ENCODE peak calls at places on chromosomes 5 and 9, in five cellular contexts. Z, S, R, N and V are unnamed samples.

GRCh38 chr5:170226138-170226435 is 6.7 kb upstream of the C5orf58 start:
- DNase-seq in N (no peak), Z (no peak), S (no peak), R (no peak), V (no peak)

GRCh38 chr9:119487118-119487827 is 118.0 kb upstream of the BRINP1 start:
- DNase-seq in R (no peak), S (no peak), Z (no peak), N (no peak), V (no peak)

GRCh38 chr5:153050496-153051179 is 439.8 kb upstream of the GRIA1 start:
- DNase-seq in N (no peak), S (no peak), R (no peak), Z (no peak), V (no peak)

GRCh38 chr5:142202282-142202681 is 93.7 kb downstream of the NDFIP1 start:
- DNase-seq in R (no peak), N (no peak), Z (peak), S (no peak), V (no peak)

GRCh38 chr9:136741885-136742568 is 713 bp downstream of the LCN10 start:
- DNase-seq in Z (no peak), N (no peak), S (no peak), R (no peak), V (no peak)

GRCh38 chr9:83620841-83621636 is 1.9 kb upstream of the IDNK start:
- DNase-seq in S (no peak), R (peak), N (peak), Z (peak), V (peak)

GRCh38 chr5:73540192-73540591 is 25.2 kb downstream of the ANKRA2 start:
- DNase-seq in Z (peak), S (no peak), N (no peak), R (no peak), V (no peak)

GRCh38 chr9:36802171-36802920 is 229.7 kb downstream of the MELK start:
- DNase-seq in R (no peak), Z (peak), S (no peak), N (no peak), V (no peak)

GRCh38 chr5:143041972-143042770 is 272.0 kb downstream of the ARHGAP26 start:
- DNase-seq in R (no peak), Z (peak), N (no peak), S (no peak), V (no peak)

GRCh38 chr5:67792891-67793290 is 422.7 kb upstream of the PIK3R1 start:
- DNase-seq in R (no peak), N (no peak), Z (no peak), S (no peak), V (no peak)

GRCh38 chr9:88084816-88085215 is 53.5 kb downstream of the SPATA31C2 start:
- DNase-seq in N (no peak), Z (no peak), S (no peak), R (no peak), V (no peak)

GRCh38 chr5:159449925-159450324 is 119.6 kb upstream of the IL12B start:
- DNase-seq in Z (peak), N (no peak), R (no peak), S (no peak), V (peak)

GRCh38 chr9:100598641-100599145 is 20.8 kb downstream of the CAVIN4 start:
- DNase-seq in R (peak), Z (peak), S (no peak), N (peak), V (peak)

GRCh38 chr9:97559111-97559514 is 57.6 kb downstream of the TMOD1 start:
- DNase-seq in S (peak), Z (peak), N (no peak), R (no peak), V (no peak)

GRCh38 chr9:106127771-106128170 is 433.4 kb downstream of the TMEM38B start:
- DNase-seq in R (no peak), S (no peak), Z (no peak), N (no peak), V (no peak)

GRCh38 chr9:591292-591691 is 250.2 kb upstream of the DMRT1 start:
- DNase-seq in N (no peak), S (no peak), R (no peak), Z (no peak), V (no peak)

GRCh38 chr5:9470410-9470809 is 75.5 kb downstream of the SEMA5A start:
- DNase-seq in R (no peak), Z (no peak), N (no peak), S (no peak), V (no peak)

GRCh38 chr5:144712090-144712489 is 541.4 kb downstream of the KCTD16 start:
- DNase-seq in Z (no peak), S (peak), N (no peak), R (no peak), V (no peak)

GRCh38 chr5:28743362-28743761 is 1705.0 kb upstream of the CDH9 start:
- DNase-seq in R (no peak), Z (no peak), N (no peak), S (no peak), V (no peak)

GRCh38 chr9:89455356-89455824 is 42.5 kb downstream of the SEMA4D start:
- DNase-seq in Z (no peak), S (no peak), N (no peak), R (no peak), V (no peak)

GRCh38 chr5:28780083-28780692 is 1741.8 kb upstream of the CDH9 start:
- DNase-seq in Z (no peak), N (no peak), R (no peak), S (no peak), V (no peak)

GRCh38 chr5:1875481-1875842 is 7.3 kb downstream of the IRX4 start:
- DNase-seq in S (no peak), Z (no peak), N (no peak), R (no peak), V (no peak)

GRCh38 chr5:1874348-1874747 is 8.4 kb downstream of the IRX4 start:
- DNase-seq in R (no peak), N (no peak), Z (no peak), S (no peak), V (no peak)

GRCh38 chr5:1875843-1876671 is 6.7 kb downstream of the IRX4 start:
- DNase-seq in S (no peak), N (no peak), Z (no peak), R (no peak), V (no peak)

GRCh38 chr5:1873242-1873959 is 9.3 kb downstream of the IRX4 start:
- DNase-seq in S (no peak), R (no peak), Z (no peak), N (no peak), V (no peak)

GRCh38 chr5:1874820-1875219 is 7.9 kb downstream of the IRX4 start:
- DNase-seq in R (no peak), N (no peak), S (no peak), Z (no peak), V (no peak)
- TF ChIP-seq RCOR1 in R (no peak), N (no peak), S (no peak), Z (no peak), V (no peak)

GRCh38 chr5:138753794-138754698 is 821 bp downstream of the CTNNA1 start:
- DNase-seq in N (peak), R (peak), S (no peak), Z (peak), V (peak)

GRCh38 chr5:138757061-138757776 is 4.0 kb downstream of the CTNNA1 start:
- DNase-seq in N (no peak), Z (no peak), R (no peak), S (no peak), V (no peak)

GRCh38 chr5:138752951-138753793 is at the start of gene CTNNA1:
- DNase-seq in R (peak), Z (peak), S (no peak), N (peak), V (peak)

GRCh38 chr5:138754699-138755057 is 1.5 kb downstream of the CTNNA1 start:
- DNase-seq in N (no peak), Z (no peak), S (no peak), R (no peak), V (no peak)

GRCh38 chr5:138755084-138755748 is 2.0 kb downstream of the CTNNA1 start:
- DNase-seq in Z (no peak), S (peak), R (no peak), N (no peak), V (no peak)
- TF ChIP-seq RCOR1 in Z (no peak), S (no peak), R (no peak), N (no peak), V (no peak)

GRCh38 chr5:16787278-16787677 is 148.8 kb downstream of the MYO10 start:
- DNase-seq in S (no peak), N (peak), Z (no peak), R (no peak), V (no peak)
- TF ChIP-seq RCOR1 in S (no peak), N (no peak), Z (no peak), R (no peak), V (no peak)

GRCh38 chr5:58786035-58786434 is 203.2 kb downstream of the RAB3C start:
- DNase-seq in S (no peak), R (no peak), Z (no peak), N (no peak), V (no peak)

GRCh38 chr5:58787982-58788381 is 205.1 kb downstream of the RAB3C start:
- DNase-seq in N (peak), S (no peak), Z (no peak), R (no peak), V (no peak)

GRCh38 chr5:58786904-58787303 is 204.0 kb downstream of the RAB3C start:
- DNase-seq in Z (no peak), R (no peak), N (no peak), S (no peak), V (no peak)
- TF ChIP-seq RCOR1 in Z (no peak), R (no peak), N (no peak), S (no peak), V (no peak)

GRCh38 chr9:81826541-81826906 is 101.7 kb upstream of the SPATA31D4 start:
- DNase-seq in S (no peak), N (no peak), Z (peak), R (no peak), V (no peak)
- TF ChIP-seq RCOR1 in S (no peak), N (no peak), Z (no peak), R (no peak), V (no peak)

GRCh38 chr5:10724799-10725507 is 36.1 kb downstream of the DAP start:
- DNase-seq in S (no peak), Z (peak), R (peak), N (peak), V (peak)
- TF ChIP-seq RCOR1 in S (no peak), Z (no peak), R (no peak), N (no peak), V (no peak)

GRCh38 chr9:93127395-93127911 is 6.6 kb downstream of the NINJ1 start:
- DNase-seq in Z (no peak), N (no peak), R (no peak), S (no peak), V (no peak)
- TF ChIP-seq RCOR1 in Z (no peak), N (no peak), R (no peak), S (no peak), V (no peak)

GRCh38 chr5:139968547-139969261 is 74.4 kb downstream of the NRG2 start:
- DNase-seq in Z (peak), R (peak), N (peak), S (peak), V (peak)

GRCh38 chr5:139964994-139965565 is 78.0 kb downstream of the NRG2 start:
- DNase-seq in R (no peak), S (no peak), Z (no peak), N (no peak), V (no peak)

GRCh38 chr5:139967353-139967752 is 75.7 kb downstream of the NRG2 start:
- DNase-seq in R (no peak), S (no peak), Z (no peak), N (no peak), V (no peak)

GRCh38 chr5:139964266-139964993 is 78.7 kb downstream of the NRG2 start:
- DNase-seq in R (no peak), Z (no peak), S (peak), N (no peak), V (no peak)

GRCh38 chr5:139966856-139967255 is 76.2 kb downstream of the NRG2 start:
- DNase-seq in R (no peak), Z (no peak), N (no peak), S (no peak), V (no peak)
- TF ChIP-seq RCOR1 in R (no peak), Z (no peak), N (no peak), S (no peak), V (no peak)

GRCh38 chr5:33753704-33754103 is 138.1 kb downstream of the ADAMTS12 start:
- DNase-seq in R (no peak), S (no peak), Z (no peak), N (no peak), V (no peak)

GRCh38 chr5:33755216-33755615 is 136.6 kb downstream of the ADAMTS12 start:
- DNase-seq in S (no peak), N (no peak), R (no peak), Z (peak), V (no peak)

GRCh38 chr5:33761139-33761538 is 130.7 kb downstream of the ADAMTS12 start:
- DNase-seq in S (no peak), N (no peak), Z (peak), R (no peak), V (no peak)

GRCh38 chr5:33756481-33756880 is 135.3 kb downstream of the ADAMTS12 start:
- DNase-seq in R (no peak), S (no peak), N (no peak), Z (no peak), V (no peak)
- TF ChIP-seq RCOR1 in R (no peak), S (no peak), N (no peak), Z (no peak), V (no peak)